ENCODE peak calls at places on chromosomes 2 and 18, in four cellular contexts. A is PC-9, L is BE2C, K is endodermal cell. Z is an unnamed sample. For H3K4me1, the result is how much of the 10 kb centered on the place peaks cover.

GRCh38 chr18:58005885-58006523 is 38.0 kb upstream of the NEDD4L start:
- DNase-seq in A (no peak), K (no peak), L (no peak), Z (no peak)

GRCh38 chr2:112138143-112139032 is at the start of gene FBLN7:
- DNase-seq in K (peak), A (peak), L (peak), Z (no peak)

GRCh38 chr2:237256845-237257244 is 157.1 kb downstream of the COL6A3 start:
- DNase-seq in K (no peak), A (no peak), L (no peak), Z (no peak)

GRCh38 chr2:134466141-134466540 is 212.3 kb downstream of the MGAT5 start:
- DNase-seq in A (peak), K (peak), L (no peak), Z (peak)

GRCh38 chr2:42047488-42048317 is at the start of gene PKDCC:
- DNase-seq in K (peak), L (peak), A (peak), Z (peak)

GRCh38 chr2:85799215-85799956 is 45.6 kb downstream of the ATOH8 start:
- DNase-seq in L (peak), A (peak), K (peak), Z (no peak)

GRCh38 chr2:130827502-130828251 is 9.0 kb upstream of the ARHGEF4 start:
- DNase-seq in A (peak), L (no peak), K (peak), Z (no peak)

GRCh38 chr2:239696559-239697207 is 295.9 kb upstream of the HDAC4 start:
- DNase-seq in L (no peak), A (no peak), K (peak), Z (no peak)

GRCh38 chr2:166344286-166345113 is 31.2 kb downstream of the SCN9A start:
- DNase-seq in L (peak), A (no peak), K (no peak), Z (no peak)

GRCh38 chr2:231541605-231542509 is 11.6 kb upstream of the NMUR1 start:
- DNase-seq in L (no peak), K (peak), A (no peak), Z (no peak)

GRCh38 chr2:137172162-137172561 is 406.8 kb downstream of the THSD7B start:
- DNase-seq in K (no peak), A (no peak), L (no peak), Z (no peak)

GRCh38 chr2:72893594-72894319 is 6.5 kb downstream of the SPR start:
- DNase-seq in A (peak), L (peak), K (peak), Z (peak)

GRCh38 chr18:45993441-45993840 is 26.3 kb upstream of the EPG5 start:
- DNase-seq in A (no peak), K (no peak), L (no peak), Z (peak)
- H3K4me1 ChIP-seq in A (under half), K (under half), L (under half), Z (under half)

GRCh38 chr18:75783816-75784215 is 356.3 kb upstream of the SMIM21 start:
- DNase-seq in A (no peak), K (no peak), L (no peak), Z (peak)
- H3K4me3 ChIP-seq in A (no peak), K (no peak), L (no peak), Z (peak)

DNA sequence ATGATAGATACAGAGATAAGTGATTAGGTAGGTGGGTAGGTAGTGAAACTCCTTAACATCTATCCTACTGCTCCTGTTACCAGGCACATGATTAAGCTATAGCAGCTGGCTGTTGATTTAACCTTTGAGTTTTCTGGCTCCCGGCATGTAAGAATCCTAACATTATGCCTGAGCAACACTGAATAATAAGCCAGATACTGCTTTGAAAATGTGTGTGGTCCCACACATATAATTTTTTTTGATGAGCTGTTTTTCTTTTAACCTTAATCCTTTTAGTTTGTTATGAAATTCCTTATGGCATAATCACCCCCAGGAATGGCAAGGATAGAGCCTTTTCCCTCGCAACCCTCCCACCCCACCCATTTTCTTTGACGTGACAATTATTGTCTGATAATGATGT is 104.2 kb upstream of the NEUROD1 start:
- DNase-seq in K (no peak), A (peak), L (no peak), Z (peak)
- H3K4me1 ChIP-seq in K (under half), A (half or more), L (under half), Z (under half)

GRCh38 chr2:151423760-151424159 is 14.1 kb downstream of the RIF1 start:
- DNase-seq in A (no peak), L (no peak), K (no peak), Z (no peak)

GRCh38 chr2:151417650-151418049 is 7.9 kb downstream of the RIF1 start:
- DNase-seq in K (no peak), L (no peak), A (no peak), Z (no peak)

DNA sequence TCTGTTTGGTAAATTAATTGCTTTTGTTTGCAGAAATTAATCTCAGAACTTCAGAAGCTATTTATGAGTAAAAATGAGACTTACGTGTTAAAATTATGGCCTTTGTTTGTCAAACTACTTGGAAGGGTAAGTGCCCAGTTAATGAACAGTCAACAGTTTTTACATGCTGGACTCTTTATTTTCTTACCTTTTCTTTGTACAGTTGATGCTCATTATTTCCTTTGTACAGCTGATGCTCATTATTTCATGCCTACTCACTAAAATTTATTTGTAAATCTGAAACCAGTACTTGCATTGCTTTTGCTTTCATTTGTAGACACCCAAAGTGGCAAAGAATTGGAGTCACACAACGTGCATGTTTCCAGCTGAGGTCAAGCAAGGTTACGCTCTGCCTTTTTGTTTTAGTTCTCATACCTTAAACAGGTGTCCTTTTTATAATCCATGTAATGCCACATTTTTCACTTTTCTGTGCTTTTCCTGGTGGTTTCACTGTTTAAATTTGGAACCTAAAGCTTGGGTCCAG is 13.3 kb downstream of the RIF1 start:
- DNase-seq in L (no peak), K (no peak), A (no peak), Z (no peak)
- H3K4me3 ChIP-seq in L (no peak), K (no peak), A (no peak), Z (no peak)

DNA sequence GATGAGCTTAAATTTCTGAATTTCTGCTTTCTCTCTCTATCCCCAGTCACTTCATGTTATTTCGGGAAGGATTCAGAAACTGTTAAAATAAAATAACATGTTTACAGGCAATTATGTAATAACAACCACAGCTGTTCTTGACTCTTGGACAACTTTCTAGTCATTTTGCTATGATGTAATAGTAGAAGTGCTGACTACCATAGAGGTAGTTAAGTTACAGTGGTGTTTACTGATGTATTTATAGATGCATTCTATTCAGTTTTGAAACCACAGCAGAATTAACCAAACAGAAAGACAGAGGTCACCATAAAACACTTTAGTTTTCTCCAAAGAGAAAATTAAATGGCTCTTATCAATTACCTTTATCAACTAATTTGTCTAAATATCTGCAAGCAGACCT is 1292.0 kb upstream of the CHAC2 start:
- DNase-seq in L (no peak), K (no peak), A (no peak), Z (no peak)
- H3K4me1 ChIP-seq in L (under half), K (under half), A (under half), Z (under half)

GRCh38 chr18:77377813-77378212 is 128.2 kb downstream of the GALR1 start:
- DNase-seq in L (no peak), K (no peak), A (no peak), Z (no peak)

GRCh38 chr18:77379976-77380375 is 130.3 kb downstream of the GALR1 start:
- DNase-seq in A (no peak), K (no peak), L (no peak), Z (no peak)

GRCh38 chr18:77376043-77376732 is 126.5 kb downstream of the GALR1 start:
- DNase-seq in K (no peak), A (no peak), L (no peak), Z (no peak)

GRCh38 chr18:77376733-77377094 is 127.1 kb downstream of the GALR1 start:
- DNase-seq in L (no peak), A (no peak), K (no peak), Z (no peak)

GRCh38 chr18:77380695-77381094 is 131.0 kb downstream of the GALR1 start:
- DNase-seq in A (no peak), L (no peak), K (no peak), Z (no peak)
- H3K4me3 ChIP-seq in A (no peak), L (no peak), K (no peak), Z (no peak)

DNA sequence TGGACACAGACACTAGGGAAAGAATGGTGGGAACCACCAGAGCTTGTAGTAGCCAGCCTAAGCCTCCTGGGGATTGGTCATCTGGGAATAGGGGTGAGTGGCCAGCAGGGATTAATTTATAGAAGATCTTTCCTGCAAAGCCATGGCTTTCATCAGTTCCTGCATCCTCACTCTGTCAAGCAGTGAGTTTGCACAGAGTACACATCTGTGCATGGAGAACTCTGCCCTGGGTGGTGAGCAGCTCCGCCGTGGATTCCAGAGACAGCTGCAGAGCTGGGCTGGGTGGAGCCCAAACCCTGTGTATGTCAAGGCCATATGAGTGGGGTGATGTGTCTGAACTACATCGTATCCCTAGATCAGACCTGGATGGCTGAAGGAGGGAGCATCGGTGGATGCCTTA is 182.2 kb downstream of the GLI2 start:
- DNase-seq in L (no peak), K (no peak), A (no peak), Z (peak)
- H3K4me1 ChIP-seq in L (under half), K (under half), A (under half), Z (half or more)

DNA sequence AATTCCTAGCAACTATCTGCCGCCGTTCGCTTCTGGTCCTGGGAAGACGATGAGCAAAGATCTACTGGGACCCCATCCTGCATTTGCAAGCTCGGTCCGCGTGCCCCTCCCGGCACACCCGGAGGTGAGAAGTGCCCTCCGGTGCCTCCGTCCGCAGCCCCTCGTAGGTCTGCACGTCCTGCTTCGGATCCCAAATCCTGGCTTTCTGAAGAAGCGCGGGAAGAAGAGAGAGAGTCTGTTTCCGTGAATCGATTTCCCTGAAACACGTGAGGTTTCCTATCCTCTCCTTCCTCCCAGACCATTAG is 5.0 kb upstream of the OSR1 start:
- DNase-seq in A (no peak), K (peak), L (no peak), Z (no peak)
- H3K4me3 ChIP-seq in A (no peak), K (peak), L (no peak), Z (no peak)